ENCODE peak calls at places on chromosomes 7 and 10, in ten cellular contexts. R, Z, T, U, O, K, C, I, H and X are unnamed samples.

GRCh38 chr7:74104702-74105101 is 21.1 kb downstream of the LIMK1 start:
- DNase-seq in R (no peak), Z (no peak), T (no peak), U (peak; percentile 19), O (no peak), K (no peak), C (no peak), I (no peak), H (no peak), X (no peak)

GRCh38 chr7:101164071-101164840 is 1.1 kb downstream of the VGF start:
- DNase-seq in R (no peak), Z (no peak), T (peak; percentile 79), U (peak; percentile 59), O (peak; percentile 46), K (peak; percentile 66), C (no peak), I (no peak), H (no peak), X (no peak)

GRCh38 chr10:7159517-7159916 is 251.3 kb downstream of the SFMBT2 start:
- DNase-seq in R (no peak), Z (no peak), T (no peak), U (no peak), O (no peak), K (no peak), C (no peak), I (no peak), H (no peak), X (no peak)

GRCh38 chr10:47383254-47384147 is 592 bp downstream of the ZNF488 start:
- DNase-seq in R (no peak), Z (no peak), T (peak; percentile 9), U (no peak), O (no peak), K (no peak), C (no peak), I (no peak), H (no peak), X (no peak)

GRCh38 chr10:74502963-74503608 is 323.3 kb upstream of the KAT6B start:
- DNase-seq in R (no peak), Z (no peak), T (peak; percentile 82), U (peak; percentile 85), O (no peak), K (peak; percentile 81), C (no peak), I (no peak), H (no peak), X (peak; percentile 62)

GRCh38 chr10:130179640-130180039 is 43.4 kb downstream of the GLRX3 start:
- DNase-seq in R (no peak), Z (no peak), T (peak; percentile 80), U (peak; percentile 79), O (peak; percentile 34), K (peak; percentile 89), C (peak; percentile 68), I (no peak), H (no peak), X (peak; percentile 40)

GRCh38 chr10:123848564-123849457 is 42.8 kb downstream of the CPXM2 start:
- DNase-seq in R (no peak), Z (no peak), T (no peak), U (no peak), O (no peak), K (no peak), C (peak; percentile 84), I (no peak), H (no peak), X (no peak)

GRCh38 chr7:80640841-80641240 is 2.4 kb downstream of the CD36 start:
- DNase-seq in R (no peak), Z (no peak), T (peak; percentile 75), U (peak; percentile 61), O (no peak), K (peak; percentile 43), C (no peak), I (no peak), H (no peak), X (no peak)

GRCh38 chr7:57427594-57427993 is 22.4 kb upstream of the ZNF716 start:
- DNase-seq in R (no peak), Z (no peak), T (no peak), U (no peak), O (no peak), K (no peak), C (no peak), I (no peak), H (no peak), X (no peak)
- H3K4me3 ChIP-seq in R (no peak overlapping the region), Z (no peak overlapping the region), T (no peak overlapping the region), U (no peak overlapping the region), O (no peak overlapping the region), K (no peak overlapping the region), C (no peak overlapping the region), I (no peak overlapping the region), H (no peak overlapping the region), X (no peak overlapping the region)

GRCh38 chr7:137954614-137955013 is 47.3 kb downstream of the CREB3L2 start:
- DNase-seq in R (no peak), Z (no peak), T (peak; percentile 88), U (peak; percentile 46), O (no peak), K (no peak), C (no peak), I (no peak), H (no peak), X (no peak)

GRCh38 chr7:137953043-137953691 is 48.7 kb downstream of the CREB3L2 start:
- DNase-seq in R (no peak), Z (no peak), T (peak; percentile 98), U (peak; percentile 86), O (no peak), K (no peak), C (no peak), I (no peak), H (no peak), X (peak; percentile 72)

GRCh38 chr7:137951700-137952099 is 50.2 kb downstream of the CREB3L2 start:
- DNase-seq in R (no peak), Z (no peak), T (no peak), U (no peak), O (no peak), K (no peak), C (no peak), I (no peak), H (no peak), X (no peak)

GRCh38 chr7:137952406-137952805 is 49.5 kb downstream of the CREB3L2 start:
- DNase-seq in R (no peak), Z (no peak), T (no peak), U (no peak), O (no peak), K (no peak), C (no peak), I (no peak), H (no peak), X (no peak)

DNA sequence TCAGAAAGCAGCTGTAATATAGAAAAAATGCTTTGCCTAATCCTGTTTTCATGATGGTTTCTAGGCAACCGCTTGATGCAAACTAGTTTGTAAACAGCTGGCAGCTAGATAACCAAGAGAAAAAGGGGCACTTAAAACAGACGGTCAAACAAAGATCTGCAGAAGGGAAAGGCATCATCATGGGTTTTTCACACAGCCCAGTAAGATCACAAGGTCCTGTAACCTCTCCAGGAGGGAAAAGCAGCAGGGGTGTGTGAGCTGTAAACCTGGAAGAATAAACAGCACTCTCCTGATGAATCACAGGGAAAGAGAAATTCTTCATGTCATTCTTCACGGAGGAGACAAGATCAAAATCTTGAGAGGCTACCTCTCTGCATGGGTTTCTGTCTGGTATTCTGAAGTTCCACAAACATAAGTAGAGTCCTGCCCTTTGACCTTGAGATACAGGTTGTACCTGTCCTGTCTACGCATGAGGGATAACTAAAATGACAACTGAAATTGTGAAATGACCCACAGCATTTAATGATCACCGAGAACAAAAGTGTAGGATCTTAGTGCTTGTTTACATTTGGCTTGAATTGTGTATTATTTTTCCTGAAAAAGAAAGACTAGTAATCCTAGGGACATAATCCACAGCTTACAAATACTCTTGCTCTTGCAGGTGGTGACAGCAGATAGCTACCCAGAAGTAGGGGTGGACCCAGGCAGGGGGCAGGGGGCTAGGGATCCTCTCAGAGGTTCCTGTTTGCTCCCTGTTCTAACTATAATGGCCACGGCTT is 48.0 kb downstream of the CREB3L2 start:
- DNase-seq in R (no peak), Z (no peak), T (peak; percentile 99), U (peak; percentile 89), O (no peak), K (peak; percentile 83), C (no peak), I (no peak), H (no peak), X (no peak)
- H3K4me3 ChIP-seq in R (no peak overlapping the region), Z (no peak overlapping the region), T (no peak overlapping the region), U (no peak overlapping the region), O (no peak overlapping the region), K (no peak overlapping the region), C (no peak overlapping the region), I (no peak overlapping the region), H (no peak overlapping the region), X (no peak overlapping the region)

GRCh38 chr7:45111298-45112223 is at the start of gene TBRG4:
- DNase-seq in R (peak; percentile 89), Z (peak; percentile 94), T (peak; percentile 96), U (peak; percentile 94), O (peak; percentile 96), K (peak; percentile 94), C (peak; percentile 97), I (peak; percentile 96), H (peak; percentile 97), X (peak; percentile 63)

GRCh38 chr7:45108863-45109262 is 2.6 kb downstream of the TBRG4 start:
- DNase-seq in R (no peak), Z (no peak), T (no peak), U (no peak), O (no peak), K (no peak), C (no peak), I (no peak), H (no peak), X (no peak)

GRCh38 chr7:45116048-45116447 is 4.6 kb upstream of the TBRG4 start:
- DNase-seq in R (no peak), Z (no peak), T (no peak), U (no peak), O (no peak), K (no peak), C (no peak), I (no peak), H (no peak), X (no peak)

GRCh38 chr7:45117582-45117981 is 6.1 kb upstream of the TBRG4 start:
- DNase-seq in R (no peak), Z (no peak), T (no peak), U (no peak), O (no peak), K (no peak), C (no peak), I (no peak), H (no peak), X (no peak)

DNA sequence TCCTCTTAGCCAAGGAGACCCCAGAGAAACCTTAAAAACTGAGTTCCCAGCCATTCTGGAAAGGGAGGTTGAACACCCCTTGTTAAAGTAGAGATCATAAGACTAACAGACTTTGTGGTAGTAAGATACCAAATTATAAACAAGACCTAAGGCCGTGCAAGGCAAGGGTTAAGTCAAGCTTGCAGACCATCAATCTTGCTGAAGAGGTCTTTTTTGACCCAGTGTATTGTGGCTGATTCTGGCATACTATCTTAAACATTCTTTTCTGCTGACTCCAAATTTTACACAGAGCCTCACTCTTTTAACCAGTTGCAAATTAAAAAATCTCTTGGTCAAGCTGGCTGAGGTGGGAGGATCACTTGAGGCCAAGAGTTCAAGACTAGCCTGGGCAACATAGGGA is 1.2 kb upstream of the TBRG4 start:
- DNase-seq in R (no peak), Z (no peak), T (peak; percentile 19), U (peak; percentile 6), O (no peak), K (no peak), C (no peak), I (no peak), H (no peak), X (no peak)
- H3K4me3 ChIP-seq in R (peak overlapping the region; percentile 72), Z (no peak overlapping the region), T (no peak overlapping the region), U (no peak overlapping the region), O (no peak overlapping the region), K (no peak overlapping the region), C (peak overlapping the region; percentile 94), I (peak overlapping the region; percentile 92), H (peak overlapping the region; percentile 61), X (no peak overlapping the region)

GRCh38 chr10:17226891-17227303 is 1.1 kb upstream of the VIM start:
- DNase-seq in R (no peak), Z (no peak), T (no peak), U (no peak), O (no peak), K (no peak), C (no peak), I (no peak), H (no peak), X (no peak)
- H3K4me3 ChIP-seq in R (no peak overlapping the region), Z (no peak overlapping the region), T (no peak overlapping the region), U (no peak overlapping the region), O (no peak overlapping the region), K (peak overlapping the region; percentile 98), C (peak overlapping the region; percentile 79), I (no peak overlapping the region), H (no peak overlapping the region), X (peak overlapping the region; percentile 5)